ENCODE peak calls at places on chromosomes 4 and X, in nine cellular contexts. Q, L, D, B, X, I, F, R and K are unnamed samples.
A peak's percentile ranks its signal among the peaks of the same experiment; 100 is the strongest.

GRCh38 chr4:174592256-174592984 is 70.1 kb upstream of the HPGD start:
- DNase-seq in F (peak; percentile 26), L (no peak), I (no peak), D (no peak), B (no peak), Q (no peak), R (no peak), X (no peak), K (no peak)

GRCh38 chr4:28444886-28445496 is 1584.3 kb downstream of the STIM2 start:
- DNase-seq in F (peak; percentile 6), B (no peak), Q (no peak), X (no peak), I (no peak), D (no peak), R (no peak), L (no peak), K (no peak)

GRCh38 chr4:30721353-30722091 is 1.4 kb downstream of the PCDH7 start:
- DNase-seq in X (peak; percentile 71), Q (no peak), I (peak; percentile 53), B (peak; percentile 72), L (no peak), R (no peak), D (peak; percentile 60), F (peak; percentile 39), K (no peak)

GRCh38 chrX:130482871-130483270 is 81.1 kb downstream of the RBMX2 start:
- DNase-seq in L (no peak), D (no peak), B (no peak), Q (no peak), F (no peak), R (no peak), I (no peak), X (no peak), K (no peak)

GRCh38 chr4:72631296-72631695 is 62.3 kb upstream of the ADAMTS3 start:
- DNase-seq in L (no peak), R (no peak), F (peak; percentile 73), Q (no peak), I (no peak), D (no peak), B (peak; percentile 67), X (no peak), K (peak; percentile 74)

GRCh38 chrX:139126493-139126892 is 404.0 kb upstream of the F9 start:
- DNase-seq in Q (no peak), X (no peak), I (no peak), L (no peak), D (no peak), B (no peak), R (no peak), F (no peak), K (no peak)

GRCh38 chr4:112916868-112917267 is 132.6 kb upstream of the ANK2 start:
- DNase-seq in D (no peak), Q (no peak), I (no peak), R (no peak), F (peak; percentile 79), X (no peak), B (no peak), L (no peak), K (no peak)

GRCh38 chr4:168509786-168510185 is 12.9 kb downstream of the PALLD start:
- DNase-seq in D (peak; percentile 46), Q (no peak), X (no peak), B (no peak), I (no peak), R (no peak), F (peak; percentile 85), L (no peak), K (no peak)

GRCh38 chr4:155179216-155179615 is 29.2 kb upstream of the NPY2R start:
- DNase-seq in D (no peak), R (no peak), F (peak; percentile 97), I (no peak), X (no peak), Q (no peak), B (no peak), L (peak; percentile 15), K (no peak)

GRCh38 chr4:184812651-184813181 is 13.1 kb downstream of the ACSL1 start:
- DNase-seq in B (no peak), F (peak; percentile 73), I (no peak), D (peak; percentile 45), Q (no peak), L (no peak), X (peak; percentile 60), R (no peak), K (no peak)

GRCh38 chrX:30156009-30156408 is 59.4 kb upstream of the MAGEB2 start:
- DNase-seq in X (no peak), Q (no peak), I (no peak), L (no peak), F (no peak), R (no peak), D (no peak), B (no peak), K (no peak)

GRCh38 chrX:109826954-109827708 is 94.1 kb upstream of the ACSL4 start:
- DNase-seq in I (no peak), X (no peak), L (no peak), Q (no peak), D (peak; percentile 73), F (peak; percentile 76), R (no peak), B (no peak), K (no peak)

GRCh38 chr4:122766950-122767349 is 34.4 kb downstream of the BBS12 start:
- DNase-seq in X (no peak), B (no peak), F (no peak), L (no peak), D (no peak), R (no peak), Q (no peak), I (peak; percentile 61), K (no peak)

GRCh38 chrX:98795636-98796035 is 1614.4 kb downstream of the PCDH19 start:
- DNase-seq in I (no peak), Q (no peak), B (no peak), X (no peak), L (no peak), R (no peak), D (no peak), F (peak; percentile 0), K (no peak)

GRCh38 chrX:134444681-134445080 is 15.3 kb upstream of the HPRT1 start:
- DNase-seq in L (no peak), I (no peak), F (no peak), Q (no peak), R (no peak), X (no peak), B (no peak), D (no peak), K (no peak)

GRCh38 chrX:47217121-47217851 is 1.2 kb upstream of the CDK16 start:
- DNase-seq in R (peak; percentile 50), D (peak; percentile 68), F (peak; percentile 68), X (no peak), I (peak; percentile 59), L (no peak), B (peak; percentile 80), Q (no peak), K (no peak)

GRCh38 chr4:167966161-167966560 is 126.2 kb upstream of the ANXA10 start:
- DNase-seq in B (no peak), D (no peak), X (no peak), Q (no peak), F (peak; percentile 9), L (no peak), I (no peak), R (no peak), K (no peak)

GRCh38 chrX:21885568-21885967 is 29.8 kb downstream of the YY2 start:
- DNase-seq in I (no peak), D (no peak), Q (no peak), X (no peak), R (no peak), B (no peak), F (peak; percentile 61), L (no peak), K (no peak)

GRCh38 chrX:22366166-22366702 is 93.5 kb downstream of the CBLL2 start:
- DNase-seq in R (no peak), L (no peak), X (no peak), F (no peak), I (no peak), D (no peak), B (no peak), Q (no peak), K (no peak)

GRCh38 chr4:98493305-98493704 is 165.1 kb downstream of the TSPAN5 start:
- DNase-seq in L (no peak), R (no peak), F (no peak), B (no peak), D (no peak), I (no peak), Q (no peak), X (no peak), K (no peak)

GRCh38 chr4:98496446-98496845 is 162.0 kb downstream of the TSPAN5 start:
- DNase-seq in X (no peak), D (no peak), F (no peak), I (no peak), R (no peak), Q (no peak), B (no peak), L (no peak), K (no peak)

GRCh38 chr4:98491862-98492554 is 166.4 kb downstream of the TSPAN5 start:
- DNase-seq in X (no peak), I (no peak), B (no peak), F (peak; percentile 69), Q (no peak), R (no peak), L (no peak), D (no peak), K (no peak)
- H3K27ac ChIP-seq in X (no peak overlapping the region), I (no peak overlapping the region), B (peak overlapping the region; percentile 66), F (peak overlapping the region; percentile 80), Q (no peak overlapping the region), R (no peak overlapping the region), L (no peak overlapping the region), D (no peak overlapping the region), K (peak overlapping the region; percentile 76)

DNA sequence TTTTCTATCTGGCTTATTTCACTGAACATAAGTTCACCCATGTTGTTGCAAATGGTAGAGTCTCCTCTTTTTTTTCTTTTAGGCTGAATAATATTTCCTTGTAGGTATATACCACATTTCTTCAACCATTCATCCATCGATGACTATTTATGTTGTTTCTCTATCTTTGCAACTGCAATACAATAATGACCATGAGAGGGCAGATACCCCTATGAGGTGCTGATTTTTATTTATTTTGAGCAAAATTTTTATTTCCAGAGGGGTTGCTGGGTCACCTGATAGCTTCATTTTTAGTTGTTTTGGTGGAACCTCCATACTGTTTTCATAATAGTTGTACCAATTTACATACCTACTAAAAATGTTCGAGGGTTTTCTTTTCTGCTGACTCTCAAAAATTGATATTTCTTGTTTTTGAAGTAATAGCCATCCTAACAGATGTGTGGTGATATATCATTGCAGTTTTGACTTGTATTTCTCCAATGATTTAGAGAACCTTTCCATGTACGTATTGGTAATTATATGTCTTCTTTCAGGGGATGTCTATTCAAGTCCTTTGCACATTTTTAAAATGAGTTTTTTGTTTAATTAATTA is 1697.0 kb downstream of the PCDH7 start:
- DNase-seq in R (no peak), B (no peak), L (no peak), I (no peak), Q (no peak), D (no peak), X (no peak), F (no peak), K (no peak)
- TF ChIP-seq CTCF in R (no peak), B (no peak), L (peak; percentile 57), I (no peak), Q (no peak), D (peak; percentile 48), X (no peak), F (peak; percentile 22), K (peak; percentile 54)

GRCh38 chrX:104013606-104014005 is at the start of gene H2BW1:
- DNase-seq in X (no peak), R (no peak), L (no peak), B (no peak), F (no peak), Q (no peak), D (no peak), I (no peak), K (no peak)
- H3K4me1 ChIP-seq in X (no peaks in the 10 kb centered on the region), R (no peaks in the 10 kb centered on the region), L (no peaks in the 10 kb centered on the region), B (no peaks in the 10 kb centered on the region), F (no peaks in the 10 kb centered on the region), Q (no peaks in the 10 kb centered on the region), D (no peaks in the 10 kb centered on the region), I (no peaks in the 10 kb centered on the region), K (no peaks in the 10 kb centered on the region)

GRCh38 chr4:145012841-145013240 is 85.2 kb downstream of the ANAPC10 start:
- DNase-seq in B (no peak), X (no peak), I (no peak), R (no peak), L (no peak), D (no peak), Q (no peak), F (peak; percentile 81), K (no peak)
- H3K27ac ChIP-seq in B (no peak overlapping the region), X (no peak overlapping the region), I (no peak overlapping the region), R (no peak overlapping the region), L (no peak overlapping the region), D (no peak overlapping the region), Q (no peak overlapping the region), F (no peak overlapping the region), K (peak overlapping the region; percentile 48)